ENCODE peak calls at places on chromosome 22, in five cellular contexts. F, A, D, M and Z are unnamed samples.

GRCh38 chr22:39253427-39254070 is 8.8 kb upstream of the PDGFB start:
- DNase-seq in F (peak; percentile 64), A (peak; percentile 83), D (peak; percentile 73), M (peak; percentile 42), Z (no peak)

GRCh38 chr22:31044262-31044861 is 36.8 kb upstream of the SMTN start:
- DNase-seq in F (no peak), A (peak; percentile 57), D (no peak), M (no peak), Z (no peak)

GRCh38 chr22:17205432-17205831 is 13.8 kb downstream of the ADA2 start:
- DNase-seq in F (no peak), A (no peak), D (no peak), M (peak; percentile 41), Z (no peak)

GRCh38 chr22:28243539-28243938 is 324.5 kb upstream of the PITPNB start:
- DNase-seq in F (no peak), A (peak; percentile 53), D (no peak), M (no peak), Z (no peak)

GRCh38 chr22:36461665-36462474 is 19.6 kb downstream of the TXN2 start:
- DNase-seq in F (no peak), A (peak; percentile 92), D (no peak), M (no peak), Z (no peak)

GRCh38 chr22:37164535-37164887 is 14.8 kb upstream of the IL2RB start:
- DNase-seq in F (no peak), A (no peak), D (no peak), M (no peak), Z (no peak)

GRCh38 chr22:35266277-35266676 is 9.0 kb downstream of the HMGXB4 start:
- DNase-seq in F (no peak), A (no peak), D (no peak), M (no peak), Z (no peak)

GRCh38 chr22:17121235-17122195 is at the start of gene TMEM121B:
- DNase-seq in F (peak; percentile 76), A (peak; percentile 41), D (no peak), M (no peak), Z (no peak)

GRCh38 chr22:49965291-49966040 is 4.9 kb downstream of the PIM3 start:
- DNase-seq in F (no peak), A (no peak), D (no peak), M (peak; percentile 6), Z (no peak)

GRCh38 chr22:35230839-35231584 is 26.3 kb upstream of the HMGXB4 start:
- DNase-seq in F (no peak), A (no peak), D (peak; percentile 50), M (peak; percentile 84), Z (peak; percentile 30)

GRCh38 chr22:28021116-28021997 is 102.3 kb upstream of the PITPNB start:
- DNase-seq in F (no peak), A (no peak), D (no peak), M (no peak), Z (no peak)

GRCh38 chr22:19115628-19116027 is 6.6 kb downstream of the DGCR2 start:
- DNase-seq in F (no peak), A (no peak), D (no peak), M (no peak), Z (no peak)
- TF ChIP-seq CTCF in F (peak; percentile 75), A (peak; percentile 19), D (peak; percentile 38), M (no peak), Z (no peak)

GRCh38 chr22:44668190-44668885 is 33.7 kb upstream of the PRR5 start:
- DNase-seq in F (peak; percentile 80), A (no peak), D (no peak), M (no peak), Z (no peak)
- H3K4me3 ChIP-seq in F (peak overlapping the region; percentile 37), A (peak overlapping the region; percentile 54), D (no peak overlapping the region), M (no peak overlapping the region), Z (no peak overlapping the region)

GRCh38 chr22:43828711-43829447 is 16.8 kb upstream of the EFCAB6 start:
- DNase-seq in F (no peak), A (peak; percentile 66), D (no peak), M (no peak), Z (no peak)
- TF ChIP-seq CTCF in F (no peak), A (no peak), D (no peak), M (no peak), Z (no peak)

GRCh38 chr22:23220485-23221350 is 40.4 kb downstream of the BCR start:
- DNase-seq in F (no peak), A (peak; percentile 57), D (no peak), M (no peak), Z (peak; percentile 33)
- H3K4me3 ChIP-seq in F (no peak overlapping the region), A (no peak overlapping the region), D (no peak overlapping the region), M (no peak overlapping the region), Z (no peak overlapping the region)

DNA sequence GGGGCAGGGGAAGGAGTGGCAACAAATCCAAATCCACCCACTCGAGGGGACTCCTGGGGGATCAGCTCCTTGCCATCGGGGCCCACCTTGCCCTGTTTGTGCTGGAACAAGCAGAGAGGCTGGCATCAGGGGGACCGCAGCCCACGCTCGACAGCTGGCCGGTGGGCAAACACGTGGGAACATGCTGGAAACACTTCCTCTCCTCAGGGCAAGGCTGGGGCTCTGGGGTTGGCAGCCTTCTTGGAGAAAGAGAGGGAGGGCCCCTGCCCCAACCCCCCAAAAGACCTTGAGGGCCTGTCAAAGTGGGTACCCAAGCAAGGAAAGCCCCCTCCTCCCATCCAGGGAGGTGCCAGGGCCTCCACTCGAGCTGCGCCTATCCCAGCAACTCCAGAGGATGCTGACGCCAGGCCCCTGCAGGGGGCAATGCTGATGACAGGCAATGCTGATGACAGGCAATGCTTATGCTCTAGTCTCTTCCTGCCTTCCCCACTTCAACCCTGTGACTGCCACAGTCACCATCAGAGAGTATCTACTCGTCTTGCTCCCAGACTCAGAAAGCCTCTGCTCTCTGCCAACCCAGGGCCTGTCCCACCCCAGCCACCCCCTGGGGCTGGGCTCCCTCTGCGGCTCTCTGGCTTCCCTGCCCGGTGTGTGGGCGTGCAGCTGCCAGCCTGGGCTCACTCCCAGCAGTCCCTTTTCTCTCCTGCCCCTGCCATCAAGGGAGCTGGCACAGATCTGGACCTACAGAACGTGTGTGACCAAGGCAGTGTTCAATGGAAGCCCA is 6.0 kb downstream of the ESS2 start:
- DNase-seq in F (no peak), A (no peak), D (no peak), M (no peak), Z (no peak)
- TF ChIP-seq CTCF in F (no peak), A (no peak), D (no peak), M (no peak), Z (no peak)

GRCh38 chr22:20432244-20432686 is 5.4 kb downstream of the SCARF2 start:
- DNase-seq in F (no peak), A (no peak), D (no peak), M (no peak), Z (no peak)

GRCh38 chr22:20430101-20430640 is 7.5 kb downstream of the SCARF2 start:
- DNase-seq in F (no peak), A (no peak), D (no peak), M (no peak), Z (no peak)

GRCh38 chr22:20429254-20430100 is 8.1 kb downstream of the SCARF2 start:
- DNase-seq in F (peak; percentile 100), A (no peak), D (no peak), M (peak; percentile 74), Z (no peak)

GRCh38 chr22:20431520-20432237 is 5.9 kb downstream of the SCARF2 start:
- DNase-seq in F (peak; percentile 86), A (no peak), D (no peak), M (no peak), Z (no peak)

GRCh38 chr22:20430641-20431519 is 6.7 kb downstream of the SCARF2 start:
- DNase-seq in F (peak; percentile 77), A (no peak), D (peak; percentile 33), M (no peak), Z (no peak)
- H3K4me3 ChIP-seq in F (no peak overlapping the region), A (no peak overlapping the region), D (peak overlapping the region; percentile 52), M (no peak overlapping the region), Z (no peak overlapping the region)

GRCh38 chr22:29700949-29701927 is 18.6 kb upstream of the CABP7 start:
- DNase-seq in F (peak; percentile 20), A (peak; percentile 33), D (peak; percentile 51), M (no peak), Z (no peak)
- TF ChIP-seq CTCF in F (peak; percentile 51), A (peak; percentile 19), D (peak; percentile 59), M (no peak), Z (peak; percentile 42)

GRCh38 chr22:32801436-32802290 is at the start of gene TIMP3:
- DNase-seq in F (peak; percentile 84), A (peak; percentile 44), D (no peak), M (no peak), Z (no peak)
- H3K4me3 ChIP-seq in F (no peak within 1 kb of the TSS), A (peak within 1 kb of the TSS; percentile 70), D (peak within 1 kb of the TSS; percentile 43), M (no peak within 1 kb of the TSS), Z (no peak within 1 kb of the TSS)